ENCODE peak calls at places on chromosomes 6 and 20, in seven cellular contexts. L is endothelial cell, P is bronchial epithelial cell, J is AG10803, H is pancreas, O is spleen, G is lower leg skin. U is an unnamed sample.
A peak's percentile ranks its signal among the peaks of the same experiment; 100 is the strongest.

GRCh38 chr6:36677059-36677749 is 1.3 kb upstream of the CDKN1A start:
- DNase-seq in L (no peak), P (peak; percentile 77), J (peak; percentile 62), H (peak; percentile 42), O (peak; percentile 39), G (no peak), U (no peak)

GRCh38 chr6:3769610-3770009 is 18.1 kb upstream of the PXDC1 start:
- DNase-seq in L (no peak), P (peak; percentile 78), J (peak; percentile 63), H (no peak), O (no peak), G (no peak), U (no peak)

GRCh38 chr20:23127506-23128279 is 41.6 kb upstream of the CD93 start:
- DNase-seq in L (no peak), P (no peak), J (no peak), H (no peak), O (peak; percentile 59), G (no peak), U (no peak)

GRCh38 chr6:152112503-152113261 is 305.2 kb downstream of the ESR1 start:
- DNase-seq in L (no peak), P (no peak), J (no peak), H (no peak), O (peak; percentile 84), G (no peak), U (no peak)

GRCh38 chr6:106005013-106005412 is 81.1 kb upstream of the PRDM1 start:
- DNase-seq in L (no peak), P (no peak), J (peak; percentile 54), H (no peak), O (no peak), G (no peak), U (no peak)

GRCh38 chr6:499617-500016 is 108.1 kb downstream of the IRF4 start:
- DNase-seq in L (no peak), P (no peak), J (no peak), H (no peak), O (no peak), G (no peak), U (no peak)

GRCh38 chr6:76703285-76703684 is 630.8 kb upstream of the IMPG1 start:
- DNase-seq in L (no peak), P (peak; percentile 80), J (no peak), H (no peak), O (no peak), G (no peak), U (no peak)

GRCh38 chr6:2795162-2795561 is 30.0 kb downstream of the WRNIP1 start:
- DNase-seq in L (no peak), P (no peak), J (no peak), H (no peak), O (no peak), G (no peak), U (no peak)

GRCh38 chr6:89792881-89793280 is 26.7 kb downstream of the MDN1 start:
- DNase-seq in L (peak; percentile 43), P (peak; percentile 52), J (peak; percentile 18), H (no peak), O (no peak), G (no peak), U (peak; percentile 38)

GRCh38 chr20:57434390-57434700 is 43.1 kb downstream of the RBM38 start:
- DNase-seq in L (no peak), P (no peak), J (no peak), H (peak; percentile 55), O (peak; percentile 85), G (no peak), U (no peak)

GRCh38 chr20:6665621-6666345 is 101.7 kb upstream of the BMP2 start:
- DNase-seq in L (no peak), P (no peak), J (peak; percentile 17), H (no peak), O (no peak), G (no peak), U (no peak)

GRCh38 chr20:50294164-50295088 is 103.8 kb downstream of the CEBPB start:
- DNase-seq in L (no peak), P (no peak), J (no peak), H (peak; percentile 52), O (peak; percentile 72), G (no peak), U (no peak)

GRCh38 chr6:139236105-139236504 is 55.7 kb downstream of the TXLNB start:
- DNase-seq in L (no peak), P (no peak), J (no peak), H (no peak), O (no peak), G (no peak), U (peak; percentile 40)

GRCh38 chr6:30066577-30067459 is at the start of gene PPP1R11:
- DNase-seq in L (peak; percentile 92), P (peak; percentile 98), J (peak; percentile 99), H (peak; percentile 98), O (peak; percentile 99), G (peak; percentile 98), U (peak; percentile 99)

GRCh38 chr6:147279423-147279822 is 75.2 kb downstream of the STXBP5 start:
- DNase-seq in L (no peak), P (no peak), J (peak; percentile 81), H (no peak), O (no peak), G (no peak), U (no peak)

DNA sequence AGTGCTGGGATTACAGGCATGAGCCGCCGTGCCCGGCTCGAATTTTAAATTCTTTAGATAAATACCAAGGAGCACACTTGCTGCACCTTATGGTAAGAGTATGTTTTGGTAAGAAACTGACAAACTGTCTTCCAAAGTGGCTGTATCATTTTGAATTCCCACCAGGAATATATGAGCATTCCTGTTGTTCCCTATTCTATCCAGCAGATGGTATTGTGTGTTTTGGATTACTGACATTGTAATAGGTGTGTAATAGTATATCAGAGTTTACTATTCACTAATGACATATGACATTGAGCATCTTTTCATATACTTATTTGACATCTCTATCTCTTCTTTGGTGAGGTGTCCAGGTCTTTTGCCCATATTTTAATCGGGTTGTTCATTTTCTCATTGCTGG is 40.5 kb downstream of the TGM6 start:
- DNase-seq in L (no peak), P (peak; percentile 22), J (no peak), H (no peak), O (no peak), G (no peak), U (no peak)
- TF ChIP-seq CTCF in L (peak; percentile 45), P (peak; percentile 14), J (peak; percentile 40), H (no peak), O (no peak), G (no peak), U (peak; percentile 26)

GRCh38 chr6:32112436-32112980 is 3.4 kb upstream of the TNXB start:
- DNase-seq in L (no peak), P (no peak), J (peak; percentile 68), H (no peak), O (no peak), G (peak; percentile 65), U (no peak)

GRCh38 chr6:32111424-32112066 is 2.4 kb upstream of the TNXB start:
- DNase-seq in L (no peak), P (no peak), J (no peak), H (no peak), O (no peak), G (no peak), U (no peak)

GRCh38 chr6:32114853-32115252 is 5.7 kb upstream of the TNXB start:
- DNase-seq in L (no peak), P (no peak), J (peak; percentile 87), H (no peak), O (no peak), G (no peak), U (no peak)

GRCh38 chr6:32115623-32116022 is 6.5 kb upstream of the TNXB start:
- DNase-seq in L (no peak), P (no peak), J (no peak), H (peak; percentile 51), O (no peak), G (no peak), U (no peak)

DNA sequence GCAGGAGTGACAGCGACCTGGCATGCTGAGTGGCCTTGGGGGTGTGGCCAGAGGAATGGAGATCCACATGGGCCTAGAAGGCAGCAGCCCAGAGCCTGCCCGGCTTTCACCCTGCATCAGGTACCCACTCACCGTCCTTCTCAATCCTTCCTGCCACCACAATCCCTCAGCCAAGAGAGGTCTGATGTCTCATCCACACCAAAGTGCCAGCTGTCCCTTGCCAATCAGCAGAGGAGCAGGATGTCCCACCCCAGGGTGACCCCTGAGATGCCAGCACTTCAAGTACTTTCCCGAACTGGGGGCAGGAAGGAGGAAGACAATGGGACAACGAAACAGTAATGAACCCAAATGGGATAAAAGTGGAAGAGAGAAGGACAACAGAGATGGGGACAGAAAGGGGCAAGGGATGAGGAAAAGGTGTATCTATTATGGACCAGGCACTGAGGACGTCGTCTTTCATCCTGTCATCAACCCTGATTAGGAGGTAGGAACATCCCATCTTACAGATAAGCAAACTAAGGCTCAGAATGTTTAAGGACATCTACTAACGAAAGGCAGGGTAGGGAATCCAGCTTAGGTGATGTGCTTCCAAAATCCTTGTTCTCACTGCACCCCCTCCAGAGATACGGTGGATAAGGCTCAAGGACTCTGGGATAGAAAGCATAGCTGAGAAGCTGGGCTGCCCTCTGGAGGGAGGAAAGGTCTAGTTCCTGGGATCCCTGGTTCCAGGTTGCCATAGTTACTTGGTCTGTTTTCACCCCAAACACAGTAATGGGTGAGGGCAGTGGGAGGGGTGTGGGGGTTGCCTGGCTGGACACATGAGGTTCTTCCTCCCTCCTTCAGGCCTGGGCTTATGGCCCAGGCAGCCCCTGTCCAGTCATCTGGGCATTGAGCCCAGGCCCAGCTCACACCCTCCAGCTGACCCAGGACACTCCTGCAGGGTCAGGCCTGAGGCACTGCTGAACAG is 4.5 kb upstream of the TNXB start:
- DNase-seq in L (no peak), P (no peak), J (peak; percentile 96), H (peak; percentile 76), O (peak; percentile 77), G (peak; percentile 77), U (peak; percentile 92)
- TF ChIP-seq CTCF in L (no peak), P (no peak), J (peak; percentile 85), H (no peak), O (peak; percentile 10), G (no peak), U (peak; percentile 58)

GRCh38 chr20:46348972-46349741 is 40.9 kb upstream of the CDH22 start:
- DNase-seq in L (peak; percentile 81), P (peak; percentile 20), J (peak; percentile 29), H (peak; percentile 84), O (peak; percentile 84), G (no peak), U (no peak)

GRCh38 chr20:46349742-46350056 is 41.4 kb upstream of the CDH22 start:
- DNase-seq in L (no peak), P (no peak), J (no peak), H (no peak), O (no peak), G (no peak), U (no peak)

GRCh38 chr20:46347831-46348230 is 39.5 kb upstream of the CDH22 start:
- DNase-seq in L (no peak), P (no peak), J (no peak), H (no peak), O (no peak), G (no peak), U (no peak)

GRCh38 chr20:46346770-46347169 is 38.5 kb upstream of the CDH22 start:
- DNase-seq in L (no peak), P (no peak), J (no peak), H (no peak), O (no peak), G (no peak), U (no peak)

GRCh38 chr20:46348231-46348803 is 40.0 kb upstream of the CDH22 start:
- DNase-seq in L (peak; percentile 46), P (no peak), J (peak; percentile 33), H (no peak), O (no peak), G (no peak), U (no peak)
- TF ChIP-seq CTCF in L (no peak), P (no peak), J (peak; percentile 44), H (no peak), O (no peak), G (no peak), U (no peak)

GRCh38 chr20:10675456-10675848 is 1.7 kb upstream of the JAG1 start:
- DNase-seq in L (no peak), P (no peak), J (no peak), H (no peak), O (no peak), G (no peak), U (peak; percentile 46)
- TF ChIP-seq CTCF in L (no peak), P (no peak), J (no peak), H (no peak), O (no peak), G (no peak), U (no peak)